ENCODE peak calls at places on chromosomes 3 and 15, in four cellular contexts. K is psoas muscle, T is H9, J is fibroblast of lung. S is an unnamed sample.
A peak's percentile ranks its signal among the peaks of the same experiment; 100 is the strongest.

GRCh38 chr15:80744826-80745225 is 34.3 kb upstream of the CEMIP start:
- DNase-seq in K (no peak), T (no peak), J (peak; percentile 9), S (no peak)

GRCh38 chr15:67611803-67612369 is 69.4 kb downstream of the MAP2K5 start:
- DNase-seq in K (no peak), T (no peak), J (peak; percentile 76), S (no peak)

GRCh38 chr15:71329041-71329440 is 213.8 kb downstream of the THSD4 start:
- DNase-seq in K (peak; percentile 20), T (no peak), J (peak; percentile 30), S (no peak)

GRCh38 chr3:30689202-30689641 is 82.8 kb downstream of the TGFBR2 start:
- DNase-seq in K (no peak), T (no peak), J (peak; percentile 59), S (no peak)

GRCh38 chr3:146165370-146165769 is 4.4 kb upstream of the PLOD2 start:
- DNase-seq in K (no peak), T (no peak), J (peak; percentile 57), S (no peak)

GRCh38 chr3:7640787-7641186 is 779.9 kb downstream of the GRM7 start:
- DNase-seq in K (no peak), T (no peak), J (no peak), S (no peak)

GRCh38 chr3:101081990-101082389 is 88.8 kb upstream of the ABI3BP start:
- DNase-seq in K (no peak), T (no peak), J (peak; percentile 63), S (no peak)

GRCh38 chr15:82742134-82742533 is 32.5 kb upstream of the AP3B2 start:
- DNase-seq in K (no peak), T (no peak), J (no peak), S (no peak)

GRCh38 chr3:111926266-111926676 is 52.6 kb upstream of the ABHD10 start:
- DNase-seq in K (no peak), T (no peak), J (no peak), S (no peak)

GRCh38 chr3:10198761-10199688 is 34.3 kb downstream of the IRAK2 start:
- DNase-seq in K (no peak), T (no peak), J (peak; percentile 33), S (no peak)

GRCh38 chr15:85702321-85703230 is 92.1 kb downstream of the KLHL25 start:
- DNase-seq in K (no peak), T (no peak), J (peak; percentile 85), S (no peak)

GRCh38 chr15:85707519-85708338 is 87.0 kb downstream of the KLHL25 start:
- DNase-seq in K (no peak), T (no peak), J (peak; percentile 55), S (no peak)

GRCh38 chr15:85706779-85707518 is 87.8 kb downstream of the KLHL25 start:
- DNase-seq in K (no peak), T (no peak), J (peak; percentile 64), S (no peak)

GRCh38 chr15:85704021-85704420 is 90.7 kb downstream of the KLHL25 start:
- DNase-seq in K (no peak), T (no peak), J (no peak), S (no peak)

GRCh38 chr15:85704720-85705119 is 90.0 kb downstream of the KLHL25 start:
- DNase-seq in K (no peak), T (no peak), J (no peak), S (no peak)
- H3K27ac ChIP-seq in K (peak overlapping the region; percentile 85), T (no peak overlapping the region), J (no peak overlapping the region), S (no peak overlapping the region)

GRCh38 chr3:72183489-72183888 is 398.5 kb upstream of the PROK2 start:
- DNase-seq in K (no peak), T (no peak), J (no peak), S (no peak)
- H3K27ac ChIP-seq in K (no peak overlapping the region), T (no peak overlapping the region), J (no peak overlapping the region), S (no peak overlapping the region)

GRCh38 chr3:141231923-141232861 is 567 bp downstream of the PXYLP1 start:
- DNase-seq in K (peak; percentile 37), T (peak; percentile 63), J (no peak), S (peak; percentile 76)
- H3K27ac ChIP-seq in K (peak overlapping the region; percentile 81), T (no peak overlapping the region), J (peak overlapping the region; percentile 18), S (no peak overlapping the region)

GRCh38 chr15:101141926-101142527 is 109.8 kb downstream of the CHSY1 start:
- DNase-seq in K (no peak), T (no peak), J (no peak), S (no peak)

GRCh38 chr15:101140697-101141065 is 111.2 kb downstream of the CHSY1 start:
- DNase-seq in K (no peak), T (no peak), J (no peak), S (no peak)

GRCh38 chr15:101138086-101138660 is 113.7 kb downstream of the CHSY1 start:
- DNase-seq in K (no peak), T (no peak), J (no peak), S (no peak)

GRCh38 chr15:101138913-101139880 is 112.7 kb downstream of the CHSY1 start:
- DNase-seq in K (no peak), T (no peak), J (peak; percentile 36), S (no peak)

DNA sequence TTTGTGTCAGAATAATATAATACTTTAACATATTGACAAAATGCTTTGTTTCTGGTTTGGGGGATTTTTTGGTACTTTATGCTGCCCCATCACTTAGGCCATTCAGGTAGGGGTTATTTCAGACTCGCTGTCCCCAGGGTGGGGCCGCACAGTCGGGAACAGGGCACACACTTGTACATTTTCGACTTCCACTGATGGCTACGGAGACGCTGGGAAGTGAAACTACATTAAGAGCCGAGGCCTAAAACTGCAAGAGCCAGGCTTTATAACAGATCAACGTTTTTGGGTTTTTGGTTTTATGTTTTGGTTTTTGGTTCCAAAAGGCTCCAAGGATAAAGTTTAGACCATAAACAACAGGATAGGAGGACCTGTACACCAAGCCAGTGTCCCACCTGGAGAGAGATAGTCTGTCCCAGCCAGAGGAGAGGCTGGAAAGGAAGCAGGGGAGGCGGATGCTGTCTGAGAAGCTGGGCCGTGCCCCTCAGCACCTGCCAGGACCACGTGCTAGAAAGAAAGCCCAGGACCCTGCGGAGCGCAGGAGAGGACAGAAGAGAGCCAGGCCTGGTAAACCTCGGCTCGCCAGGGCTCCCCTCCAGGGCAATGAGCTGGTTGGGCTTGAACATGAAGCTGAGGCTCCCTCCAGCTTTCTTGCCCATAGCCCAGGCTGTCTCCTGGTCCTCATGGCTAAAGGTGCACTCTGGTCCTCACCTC is 111.7 kb downstream of the CHSY1 start:
- DNase-seq in K (no peak), T (no peak), J (no peak), S (no peak)
- H3K27ac ChIP-seq in K (no peak overlapping the region), T (no peak overlapping the region), J (no peak overlapping the region), S (no peak overlapping the region)

DNA sequence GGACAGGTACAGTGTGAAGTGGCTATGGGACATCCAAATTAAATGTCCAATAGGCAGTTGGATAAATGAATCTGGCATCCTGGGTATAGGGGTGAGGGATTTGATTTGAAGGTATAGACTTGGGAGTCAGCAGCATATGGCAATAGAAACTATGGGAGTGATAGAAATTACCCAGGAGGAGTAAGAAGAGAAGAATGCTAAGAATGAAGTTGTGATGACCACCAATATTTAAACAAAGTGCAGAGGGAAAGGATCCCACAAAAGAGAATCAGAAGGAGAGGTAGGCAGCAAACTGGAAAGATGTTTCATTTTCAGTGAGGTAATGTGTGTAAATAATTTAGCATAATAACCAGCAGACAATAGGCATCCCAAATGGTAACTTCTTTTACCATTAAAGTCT is 13.8 kb upstream of the MSL2 start:
- DNase-seq in K (no peak), T (no peak), J (no peak), S (no peak)
- H3K27ac ChIP-seq in K (no peak overlapping the region), T (no peak overlapping the region), J (no peak overlapping the region), S (no peak overlapping the region)

GRCh38 chr3:127791221-127791913 is 30.9 kb downstream of the MGLL start:
- DNase-seq in K (no peak), T (peak; percentile 62), J (peak; percentile 81), S (peak; percentile 67)
- H3K27ac ChIP-seq in K (peak overlapping the region; percentile 92), T (no peak overlapping the region), J (peak overlapping the region; percentile 73), S (no peak overlapping the region)

DNA sequence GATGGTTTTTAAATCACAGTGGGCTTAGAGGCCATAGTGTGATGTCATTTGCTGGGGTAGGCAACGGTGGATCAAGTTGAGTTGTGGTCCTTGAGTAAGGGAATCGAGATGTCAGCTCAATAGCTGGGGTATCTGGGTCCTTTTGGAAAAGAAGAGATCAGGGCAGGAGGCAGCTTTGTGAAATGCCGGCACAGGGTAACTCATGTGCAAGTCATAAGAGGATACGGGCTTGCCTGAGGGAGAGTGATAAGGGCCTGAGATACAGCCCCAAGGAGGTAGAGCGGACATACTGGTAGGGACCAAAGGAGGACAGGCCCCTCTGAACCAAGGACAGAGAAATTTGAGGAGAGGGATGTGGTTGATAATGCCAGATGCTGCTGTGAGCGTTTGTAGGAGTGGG is 4.2 kb upstream of the FAM131A start:
- DNase-seq in K (no peak), T (no peak), J (no peak), S (no peak)
- H3K27ac ChIP-seq in K (peak overlapping the region; percentile 90), T (no peak overlapping the region), J (peak overlapping the region; percentile 92), S (peak overlapping the region; percentile 69)

DNA sequence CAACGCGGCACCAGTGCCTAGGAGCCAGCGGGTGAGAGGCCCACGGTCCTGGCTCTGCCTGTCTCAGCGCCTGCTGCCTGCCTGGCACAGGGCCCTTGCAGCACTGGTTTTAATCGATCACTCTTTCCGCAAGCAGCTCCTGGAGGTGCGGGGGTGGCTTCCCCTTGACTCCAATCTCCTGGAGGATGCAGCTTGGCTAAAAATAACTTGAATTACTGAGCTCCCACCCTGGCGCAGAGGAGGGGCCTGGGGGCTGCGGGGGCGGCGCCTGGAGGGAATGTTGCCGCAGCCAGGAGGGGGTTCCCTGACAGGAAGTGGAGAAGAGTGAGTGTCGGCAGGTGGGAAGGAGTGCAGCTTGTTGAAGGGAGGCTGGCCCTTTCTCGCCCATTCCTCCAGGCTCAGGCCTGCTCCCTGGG is 9.9 kb upstream of the RPL29 start:
- DNase-seq in K (peak; percentile 43), T (peak; percentile 84), J (no peak), S (peak; percentile 85)
- H3K27ac ChIP-seq in K (no peak overlapping the region), T (no peak overlapping the region), J (no peak overlapping the region), S (no peak overlapping the region)

DNA sequence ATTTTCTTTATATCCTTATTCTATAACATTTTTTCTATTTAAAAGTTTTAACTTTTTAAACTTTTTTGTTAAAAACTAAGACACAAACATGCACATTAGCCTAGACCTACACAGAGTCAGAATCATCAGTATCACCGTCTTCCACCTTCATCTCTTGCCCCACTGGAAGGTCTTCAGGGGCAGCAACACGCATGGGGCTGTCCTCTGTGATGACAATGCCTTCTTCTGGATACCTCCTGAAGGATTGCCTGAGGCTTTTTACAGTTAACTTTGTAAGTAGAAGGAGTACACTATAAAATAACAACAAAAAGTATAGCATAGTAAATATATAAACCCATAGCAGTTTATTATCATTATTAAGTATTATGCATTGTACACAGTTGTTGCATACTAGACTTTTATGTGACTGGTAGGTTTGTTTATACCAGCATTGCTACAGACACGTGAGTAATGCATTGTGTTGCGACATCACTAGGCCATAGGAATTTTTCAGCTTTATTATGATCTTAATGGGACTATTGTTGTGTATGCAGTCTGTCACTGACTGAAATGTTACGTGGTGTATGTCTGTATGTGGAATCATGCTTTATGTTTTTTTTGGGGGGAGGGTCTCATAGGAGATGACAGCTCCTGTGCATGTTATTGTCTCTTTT is 18.2 kb downstream of the ATP1B3 start:
- DNase-seq in K (no peak), T (no peak), J (peak; percentile 91), S (no peak)
- H3K27ac ChIP-seq in K (no peak overlapping the region), T (no peak overlapping the region), J (no peak overlapping the region), S (no peak overlapping the region)

DNA sequence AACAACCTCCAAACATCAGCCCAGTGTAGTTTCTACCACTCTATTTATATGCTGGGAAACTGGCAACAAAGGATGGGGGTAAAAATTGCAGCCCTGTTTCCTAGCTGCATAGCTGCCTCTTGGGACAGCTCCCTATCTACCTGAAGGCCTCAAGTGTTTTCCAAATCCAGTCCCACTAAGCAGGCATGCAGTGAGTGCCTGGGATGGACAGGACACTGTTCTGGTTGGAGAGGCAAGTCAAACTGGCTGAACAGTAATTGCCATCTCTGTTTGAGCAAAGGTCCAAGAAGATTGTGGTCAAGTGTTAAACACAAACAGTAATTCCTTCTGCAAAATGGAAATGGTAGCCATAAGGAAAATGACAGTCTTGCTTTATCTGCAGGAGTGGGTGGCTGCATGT is 125.4 kb downstream of the FMN1 start:
- DNase-seq in K (no peak), T (no peak), J (no peak), S (no peak)
- H3K27ac ChIP-seq in K (peak overlapping the region; percentile 56), T (peak overlapping the region; percentile 56), J (no peak overlapping the region), S (peak overlapping the region; percentile 97)

S was measured in GM23338.